ENCODE peak calls at places on chromosomes 4 and X, in ten cellular contexts. One of them, this sample, is unnamed.

GRCh38 chr4:77052352-77052751 is 23.4 kb downstream of the CCNI start:
- DNase-seq in adipocyte: peak
- DNase-seq in GM20000: no peak
- DNase-seq in colonic mucosa: peak
- DNase-seq in T-helper 2 cell: peak
- DNase-seq in head of caudate nucleus: no peak
- DNase-seq in KBM-7: peak
- DNase-seq in MV-4-11: peak
- DNase-seq in astrocyte of the cerebellum: no peak
- DNase-seq in endothelial cell: peak
- DNase-seq in this sample: no peak

GRCh38 chrX:25851141-25851540 is 287.0 kb upstream of the MAGEB18 start:
- DNase-seq in adipocyte: no peak
- DNase-seq in GM20000: no peak
- DNase-seq in colonic mucosa: no peak
- DNase-seq in T-helper 2 cell: no peak
- DNase-seq in head of caudate nucleus: no peak
- DNase-seq in KBM-7: no peak
- DNase-seq in MV-4-11: no peak
- DNase-seq in astrocyte of the cerebellum: no peak
- DNase-seq in endothelial cell: no peak
- DNase-seq in this sample: no peak

GRCh38 chr4:1576961-1577814 is 106.9 kb downstream of the FAM53A start:
- DNase-seq in adipocyte: no peak
- DNase-seq in GM20000: no peak
- DNase-seq in colonic mucosa: no peak
- DNase-seq in T-helper 2 cell: no peak
- DNase-seq in head of caudate nucleus: no peak
- DNase-seq in KBM-7: no peak
- DNase-seq in MV-4-11: no peak
- DNase-seq in astrocyte of the cerebellum: no peak
- DNase-seq in endothelial cell: no peak
- DNase-seq in this sample: no peak

GRCh38 chr4:52945499-52945898 is 83.4 kb downstream of the RASL11B start:
- DNase-seq in adipocyte: no peak
- DNase-seq in GM20000: no peak
- DNase-seq in colonic mucosa: no peak
- DNase-seq in T-helper 2 cell: no peak
- DNase-seq in head of caudate nucleus: no peak
- DNase-seq in KBM-7: no peak
- DNase-seq in MV-4-11: no peak
- DNase-seq in astrocyte of the cerebellum: no peak
- DNase-seq in endothelial cell: no peak
- DNase-seq in this sample: no peak

GRCh38 chr4:141652161-141652778 is 15.9 kb downstream of the IL15 start:
- DNase-seq in adipocyte: peak
- DNase-seq in GM20000: no peak
- DNase-seq in colonic mucosa: no peak
- DNase-seq in T-helper 2 cell: no peak
- DNase-seq in head of caudate nucleus: no peak
- DNase-seq in KBM-7: no peak
- DNase-seq in MV-4-11: no peak
- DNase-seq in astrocyte of the cerebellum: peak
- DNase-seq in endothelial cell: no peak
- DNase-seq in this sample: no peak

GRCh38 chrX:108396188-108396885 is 41.9 kb downstream of the COL4A6 start:
- DNase-seq in adipocyte: no peak
- DNase-seq in GM20000: no peak
- DNase-seq in colonic mucosa: no peak
- DNase-seq in T-helper 2 cell: no peak
- DNase-seq in head of caudate nucleus: no peak
- DNase-seq in KBM-7: no peak
- DNase-seq in MV-4-11: no peak
- DNase-seq in astrocyte of the cerebellum: no peak
- DNase-seq in endothelial cell: no peak
- DNase-seq in this sample: no peak

GRCh38 chr4:165398570-165398969 is 19.8 kb downstream of the CPE start:
- DNase-seq in adipocyte: no peak
- DNase-seq in GM20000: no peak
- DNase-seq in colonic mucosa: no peak
- DNase-seq in T-helper 2 cell: no peak
- DNase-seq in head of caudate nucleus: peak
- DNase-seq in KBM-7: peak
- DNase-seq in MV-4-11: no peak
- DNase-seq in astrocyte of the cerebellum: no peak
- DNase-seq in endothelial cell: no peak
- DNase-seq in this sample: no peak

GRCh38 chr4:114659386-114660008 is 60.9 kb downstream of the UGT8 start:
- DNase-seq in adipocyte: peak
- DNase-seq in GM20000: peak
- DNase-seq in colonic mucosa: peak
- DNase-seq in T-helper 2 cell: no peak
- DNase-seq in head of caudate nucleus: peak
- DNase-seq in KBM-7: peak
- DNase-seq in MV-4-11: peak
- DNase-seq in astrocyte of the cerebellum: peak
- DNase-seq in endothelial cell: peak
- DNase-seq in this sample: no peak

GRCh38 chr4:42881262-42881661 is 11.3 kb upstream of the GRXCR1 start:
- DNase-seq in adipocyte: no peak
- DNase-seq in GM20000: no peak
- DNase-seq in colonic mucosa: no peak
- DNase-seq in T-helper 2 cell: no peak
- DNase-seq in head of caudate nucleus: no peak
- DNase-seq in KBM-7: no peak
- DNase-seq in MV-4-11: no peak
- DNase-seq in astrocyte of the cerebellum: no peak
- DNase-seq in endothelial cell: no peak
- DNase-seq in this sample: no peak

GRCh38 chr4:69830529-69831269 is 29.2 kb downstream of the SULT1E1 start:
- DNase-seq in adipocyte: peak
- DNase-seq in GM20000: no peak
- DNase-seq in colonic mucosa: peak
- DNase-seq in T-helper 2 cell: no peak
- DNase-seq in head of caudate nucleus: no peak
- DNase-seq in KBM-7: peak
- DNase-seq in MV-4-11: peak
- DNase-seq in astrocyte of the cerebellum: no peak
- DNase-seq in endothelial cell: no peak
- DNase-seq in this sample: no peak

GRCh38 chr4:123649644-123650356 is 253.2 kb downstream of the SPRY1 start:
- DNase-seq in adipocyte: peak
- DNase-seq in GM20000: no peak
- DNase-seq in colonic mucosa: peak
- DNase-seq in T-helper 2 cell: no peak
- DNase-seq in head of caudate nucleus: no peak
- DNase-seq in KBM-7: no peak
- DNase-seq in MV-4-11: no peak
- DNase-seq in astrocyte of the cerebellum: peak
- DNase-seq in endothelial cell: no peak
- DNase-seq in this sample: no peak

GRCh38 chrX:130091976-130092522 is 18.2 kb downstream of the ELF4 start:
- DNase-seq in adipocyte: no peak
- DNase-seq in GM20000: peak
- DNase-seq in colonic mucosa: peak
- DNase-seq in T-helper 2 cell: peak
- DNase-seq in head of caudate nucleus: no peak
- DNase-seq in KBM-7: peak
- DNase-seq in MV-4-11: peak
- DNase-seq in astrocyte of the cerebellum: no peak
- DNase-seq in endothelial cell: peak
- DNase-seq in this sample: peak

GRCh38 chr4:190015538-190016368 is 11.3 kb downstream of the FRG2 start:
- DNase-seq in adipocyte: no peak
- DNase-seq in GM20000: peak
- DNase-seq in colonic mucosa: no peak
- DNase-seq in T-helper 2 cell: no peak
- DNase-seq in head of caudate nucleus: no peak
- DNase-seq in KBM-7: no peak
- DNase-seq in MV-4-11: no peak
- DNase-seq in astrocyte of the cerebellum: no peak
- DNase-seq in endothelial cell: peak
- DNase-seq in this sample: no peak

GRCh38 chr4:168449740-168450442 is 30.4 kb downstream of the DDX60L start:
- DNase-seq in adipocyte: no peak
- DNase-seq in GM20000: no peak
- DNase-seq in colonic mucosa: peak
- DNase-seq in T-helper 2 cell: no peak
- DNase-seq in head of caudate nucleus: no peak
- DNase-seq in KBM-7: no peak
- DNase-seq in MV-4-11: peak
- DNase-seq in astrocyte of the cerebellum: peak
- DNase-seq in endothelial cell: no peak
- DNase-seq in this sample: peak

GRCh38 chr4:128782875-128783614 is 26.5 kb upstream of the JADE1 start:
- DNase-seq in adipocyte: no peak
- DNase-seq in GM20000: no peak
- DNase-seq in colonic mucosa: no peak
- DNase-seq in T-helper 2 cell: no peak
- DNase-seq in head of caudate nucleus: no peak
- DNase-seq in KBM-7: no peak
- DNase-seq in MV-4-11: no peak
- DNase-seq in astrocyte of the cerebellum: peak
- DNase-seq in endothelial cell: no peak
- DNase-seq in this sample: no peak

GRCh38 chr4:147326581-147326980 is 154.3 kb upstream of the EDNRA start:
- DNase-seq in adipocyte: peak
- DNase-seq in GM20000: no peak
- DNase-seq in colonic mucosa: no peak
- DNase-seq in T-helper 2 cell: no peak
- DNase-seq in head of caudate nucleus: no peak
- DNase-seq in KBM-7: no peak
- DNase-seq in MV-4-11: no peak
- DNase-seq in astrocyte of the cerebellum: no peak
- DNase-seq in endothelial cell: no peak
- DNase-seq in this sample: no peak

GRCh38 chr4:181688416-181688815 is 554.8 kb upstream of the TENM3 start:
- DNase-seq in adipocyte: no peak
- DNase-seq in GM20000: no peak
- DNase-seq in colonic mucosa: no peak
- DNase-seq in T-helper 2 cell: no peak
- DNase-seq in head of caudate nucleus: no peak
- DNase-seq in KBM-7: no peak
- DNase-seq in MV-4-11: peak
- DNase-seq in astrocyte of the cerebellum: peak
- DNase-seq in endothelial cell: no peak
- DNase-seq in this sample: no peak

This sample was measured in CD14-positive monocyte.